ENCODE peak calls at places on chromosomes 4 and X, in seven cellular contexts. Z is IMR-90, O is neuronal stem cell, X is H9, H is mesendoderm, K is trophoblast cell, I is H1. J is an unnamed sample.

GRCh38 chrX:103839404-103839803 is 7.3 kb upstream of the RAB9B start:
- DNase-seq in Z (no peak), O (no peak), X (no peak), H (no peak), K (no peak), I (no peak), J (no peak)

GRCh38 chr4:74449571-74450297 is 4.8 kb downstream of the AREG start:
- DNase-seq in Z (peak; percentile 10), O (no peak), X (no peak), H (no peak), K (no peak), I (no peak), J (no peak)

GRCh38 chrX:118727686-118728339 is 407 bp downstream of the IL13RA1 start:
- DNase-seq in Z (peak; percentile 10), O (no peak), X (no peak), H (peak; percentile 18), K (peak; percentile 18), I (no peak), J (peak; percentile 57)

GRCh38 chr4:66649236-66649635 is 896.1 kb downstream of the CENPC start:
- DNase-seq in Z (no peak), O (no peak), X (no peak), H (no peak), K (no peak), I (no peak), J (no peak)

GRCh38 chr4:25253072-25253447 is 19.2 kb downstream of the PI4K2B start:
- DNase-seq in Z (peak; percentile 1), O (no peak), X (no peak), H (no peak), K (peak; percentile 31), I (no peak), J (no peak)

GRCh38 chrX:20061869-20062254 is 54.8 kb downstream of the MAP7D2 start:
- DNase-seq in Z (peak; percentile 69), O (no peak), X (no peak), H (no peak), K (no peak), I (no peak), J (peak; percentile 83)

GRCh38 chr4:37726666-37727065 is 40.5 kb upstream of the RELL1 start:
- DNase-seq in Z (peak; percentile 48), O (no peak), X (no peak), H (no peak), K (no peak), I (no peak), J (no peak)

GRCh38 chr4:19135886-19136633 is 1114.5 kb upstream of the LCORL start:
- DNase-seq in Z (no peak), O (no peak), X (no peak), H (no peak), K (no peak), I (no peak), J (no peak)

GRCh38 chrX:2374086-2374485 is 126.7 kb downstream of the DHRSX start:
- DNase-seq in Z (peak; percentile 33), O (no peak), X (no peak), H (no peak), K (no peak), I (no peak), J (no peak)

GRCh38 chr4:133565379-133565778 is 416.3 kb downstream of the PCDH10 start:
- DNase-seq in Z (peak; percentile 7), O (no peak), X (no peak), H (no peak), K (no peak), I (no peak), J (peak; percentile 64)

GRCh38 chr4:178185517-178185916 is 743.3 kb upstream of the AGA start:
- DNase-seq in Z (no peak), O (no peak), X (no peak), H (no peak), K (no peak), I (no peak), J (no peak)

GRCh38 chr4:83128235-83128929 is 13.9 kb upstream of the PLAC8 start:
- DNase-seq in Z (peak; percentile 90), O (no peak), X (no peak), H (no peak), K (peak; percentile 88), I (no peak), J (peak; percentile 87)

GRCh38 chrX:153499258-153499657 is 4.5 kb downstream of the BGN start:
- DNase-seq in Z (no peak), O (no peak), X (no peak), H (no peak), K (no peak), I (no peak), J (no peak)

GRCh38 chr4:60682901-60683300 is 517.2 kb upstream of the ADGRL3 start:
- DNase-seq in Z (peak; percentile 79), O (no peak), X (no peak), H (no peak), K (no peak), I (no peak), J (no peak)

GRCh38 chrX:36961590-36961989 is 46.6 kb upstream of the FAM47C start:
- DNase-seq in Z (no peak), O (no peak), X (peak; percentile 31), H (peak; percentile 17), K (peak; percentile 21), I (no peak), J (no peak)

GRCh38 chr4:22614114-22614513 is 78.6 kb upstream of the GBA3 start:
- DNase-seq in Z (no peak), O (no peak), X (no peak), H (no peak), K (no peak), I (no peak), J (no peak)

GRCh38 chr4:169583563-169583962 is 28.8 kb downstream of the NEK1 start:
- DNase-seq in Z (peak; percentile 71), O (no peak), X (no peak), H (no peak), K (no peak), I (no peak), J (peak; percentile 49)

GRCh38 chrX:15761564-15762191 is 23.6 kb downstream of the CA5B start:
- DNase-seq in Z (peak; percentile 41), O (peak; percentile 8), X (peak; percentile 60), H (peak; percentile 58), K (peak; percentile 38), I (no peak), J (peak; percentile 46)

GRCh38 chr4:146335763-146336412 is 121.5 kb downstream of the REELD1 start:
- DNase-seq in Z (no peak), O (no peak), X (no peak), H (no peak), K (peak; percentile 38), I (no peak), J (no peak)

GRCh38 chrX:13716905-13717304 is 17.5 kb downstream of the TRAPPC2 start:
- DNase-seq in Z (no peak), O (no peak), X (no peak), H (peak; percentile 7), K (no peak), I (no peak), J (no peak)

GRCh38 chr4:124993838-124994237 is 281.3 kb upstream of the ANKRD50 start:
- DNase-seq in Z (no peak), O (no peak), X (no peak), H (no peak), K (no peak), I (no peak), J (no peak)

GRCh38 chrX:1178580-1179057 is 33.8 kb downstream of the CRLF2 start:
- DNase-seq in Z (no peak), O (no peak), X (no peak), H (no peak), K (peak; percentile 55), I (no peak), J (peak; percentile 58)

GRCh38 chr4:87250294-87250693 is 29.9 kb upstream of the KLHL8 start:
- DNase-seq in Z (no peak), O (no peak), X (no peak), H (no peak), K (no peak), I (no peak), J (no peak)
- H3K27ac ChIP-seq in Z (no peak overlapping the region), O (no peak overlapping the region), X (no peak overlapping the region), H (no peak overlapping the region), K (no peak overlapping the region), I (no peak overlapping the region), J (no peak overlapping the region)

DNA sequence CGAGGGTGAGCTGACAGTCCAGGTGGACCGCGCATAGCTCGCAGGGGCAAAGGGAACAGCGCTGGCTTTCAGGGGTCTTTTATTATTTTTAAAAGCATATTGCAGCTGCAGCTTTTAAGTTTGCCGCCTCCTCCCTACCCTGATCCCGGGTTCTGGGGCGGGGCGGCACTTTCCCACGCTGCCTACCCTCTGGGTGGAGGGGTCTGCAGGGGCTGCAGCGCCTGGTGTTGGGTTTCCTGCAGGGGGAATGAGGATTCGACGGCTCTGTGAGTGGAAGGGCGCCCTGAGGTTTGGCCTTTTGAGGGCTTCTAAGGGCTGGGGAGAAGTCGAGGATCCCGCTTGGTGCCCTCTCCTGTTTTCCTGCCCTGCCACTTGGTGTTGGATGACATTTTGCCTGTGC is 80.7 kb upstream of the SCML1 start:
- DNase-seq in Z (no peak), O (no peak), X (no peak), H (no peak), K (no peak), I (no peak), J (no peak)
- H3K4me1 ChIP-seq in Z (peaks cover 3% of the 10 kb centered on the region), O (peaks cover 4% of the 10 kb centered on the region), X (no peaks in the 10 kb centered on the region), H (no peaks in the 10 kb centered on the region), K (no peaks in the 10 kb centered on the region), I (peaks cover 8% of the 10 kb centered on the region), J (peaks cover 23% of the 10 kb centered on the region)

DNA sequence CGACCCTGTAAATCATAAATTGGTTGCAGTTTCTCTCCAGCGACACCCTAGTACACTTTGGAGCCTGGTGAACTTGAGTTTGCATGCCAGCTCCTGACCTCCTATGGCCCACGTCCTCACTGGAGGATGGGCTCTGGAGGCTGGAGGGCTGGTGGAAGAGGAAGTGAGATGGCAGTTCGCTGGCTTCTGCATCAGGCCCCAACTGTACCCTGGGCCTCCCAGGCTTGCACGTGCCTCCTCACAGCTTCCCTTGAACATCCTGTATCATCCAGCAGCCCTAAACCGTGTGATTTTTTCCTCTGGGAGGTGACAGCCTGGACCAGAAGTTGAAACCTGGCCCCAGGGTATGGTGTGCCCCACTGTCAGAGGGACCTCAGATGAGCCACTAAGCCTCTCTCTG is 78.5 kb downstream of the HTRA3 start:
- DNase-seq in Z (no peak), O (no peak), X (no peak), H (no peak), K (no peak), I (no peak), J (no peak)
- H2AK5ac ChIP-seq in Z (no peak overlapping the region), O (no peak overlapping the region), X (no peak overlapping the region), H (no peak overlapping the region), K (no peak overlapping the region), I (no peak overlapping the region), J (no peak overlapping the region)

GRCh38 chr4:149345424-149345823 is 470.2 kb downstream of the IQCM start:
- DNase-seq in Z (no peak), O (no peak), X (no peak), H (no peak), K (no peak), I (no peak), J (no peak)

GRCh38 chr4:149344436-149344835 is 471.2 kb downstream of the IQCM start:
- DNase-seq in Z (peak; percentile 34), O (no peak), X (no peak), H (no peak), K (peak; percentile 8), I (no peak), J (peak; percentile 47)

GRCh38 chr4:149347139-149347538 is 468.5 kb downstream of the IQCM start:
- DNase-seq in Z (peak; percentile 4), O (no peak), X (no peak), H (no peak), K (no peak), I (no peak), J (no peak)

DNA sequence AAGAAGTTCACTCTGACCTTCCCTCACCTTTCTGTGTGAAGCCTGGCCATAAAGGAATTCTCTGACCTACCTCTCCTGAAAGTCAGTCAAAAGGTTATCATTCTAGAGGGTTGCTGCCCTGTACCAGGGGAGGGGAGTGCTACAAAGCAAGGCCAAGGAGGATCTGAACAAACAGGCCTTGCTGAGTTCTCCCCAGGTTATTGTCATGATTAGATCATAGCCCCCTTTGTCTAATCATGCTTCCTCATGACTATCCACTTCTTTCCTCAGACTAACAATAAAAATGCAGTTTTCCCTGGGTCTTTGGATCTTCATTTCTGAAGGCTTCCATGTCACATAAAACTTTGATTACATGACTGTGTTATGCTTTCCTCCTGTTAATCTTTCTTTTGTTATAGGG is 472.0 kb downstream of the IQCM start:
- DNase-seq in Z (no peak), O (no peak), X (no peak), H (no peak), K (no peak), I (no peak), J (no peak)
- H3K27ac ChIP-seq in Z (no peak overlapping the region), O (no peak overlapping the region), X (no peak overlapping the region), H (no peak overlapping the region), K (no peak overlapping the region), I (no peak overlapping the region), J (no peak overlapping the region)